ENCODE peak calls at places on chromosomes 16 and 17, in nine cellular contexts. One of them, this sample, is unnamed.

GRCh38 chr16:57007050-57007449 is 17.7 kb downstream of the NLRC5 start:
- DNase-seq in colonic mucosa: no peak
- DNase-seq in GM12891: no peak
- DNase-seq in left lung: no peak
- DNase-seq in HTR-8/SVneo: no peak
- DNase-seq in AML-193: no peak
- DNase-seq in body of pancreas: no peak
- DNase-seq in OCI-M1: no peak
- DNase-seq in lower lobe of right lung: no peak
- DNase-seq in this sample: no peak

GRCh38 chr16:82329504-82330192 is 159.6 kb upstream of the MPHOSPH6 start:
- DNase-seq in colonic mucosa: no peak
- DNase-seq in GM12891: no peak
- DNase-seq in left lung: no peak
- DNase-seq in HTR-8/SVneo: no peak
- DNase-seq in AML-193: no peak
- DNase-seq in body of pancreas: peak
- DNase-seq in OCI-M1: no peak
- DNase-seq in lower lobe of right lung: no peak
- DNase-seq in this sample: no peak

GRCh38 chr17:67054608-67055007 is 10.3 kb downstream of the CACNG1 start:
- DNase-seq in colonic mucosa: no peak
- DNase-seq in GM12891: no peak
- DNase-seq in left lung: no peak
- DNase-seq in HTR-8/SVneo: no peak
- DNase-seq in AML-193: no peak
- DNase-seq in body of pancreas: no peak
- DNase-seq in OCI-M1: no peak
- DNase-seq in lower lobe of right lung: no peak
- DNase-seq in this sample: no peak

GRCh38 chr16:64475627-64476351 is 646.1 kb downstream of the CDH11 start:
- DNase-seq in colonic mucosa: no peak
- DNase-seq in GM12891: no peak
- DNase-seq in left lung: no peak
- DNase-seq in HTR-8/SVneo: no peak
- DNase-seq in AML-193: no peak
- DNase-seq in body of pancreas: no peak
- DNase-seq in OCI-M1: no peak
- DNase-seq in lower lobe of right lung: no peak
- DNase-seq in this sample: no peak

GRCh38 chr17:2837147-2837561 is 40.9 kb downstream of the RAP1GAP2 start:
- DNase-seq in colonic mucosa: no peak
- DNase-seq in GM12891: no peak
- DNase-seq in left lung: no peak
- DNase-seq in HTR-8/SVneo: no peak
- DNase-seq in AML-193: no peak
- DNase-seq in body of pancreas: no peak
- DNase-seq in OCI-M1: no peak
- DNase-seq in lower lobe of right lung: no peak
- DNase-seq in this sample: no peak

GRCh38 chr17:7792611-7793010 is 41.4 kb upstream of the KDM6B start:
- DNase-seq in colonic mucosa: no peak
- DNase-seq in GM12891: no peak
- DNase-seq in left lung: no peak
- DNase-seq in HTR-8/SVneo: no peak
- DNase-seq in AML-193: no peak
- DNase-seq in body of pancreas: no peak
- DNase-seq in OCI-M1: no peak
- DNase-seq in lower lobe of right lung: no peak
- DNase-seq in this sample: no peak

GRCh38 chr17:43405861-43406260 is 7.1 kb downstream of the ARL4D start:
- DNase-seq in colonic mucosa: no peak
- DNase-seq in GM12891: no peak
- DNase-seq in left lung: no peak
- DNase-seq in HTR-8/SVneo: no peak
- DNase-seq in AML-193: no peak
- DNase-seq in body of pancreas: no peak
- DNase-seq in OCI-M1: no peak
- DNase-seq in lower lobe of right lung: no peak
- DNase-seq in this sample: no peak

GRCh38 chr17:78344666-78345065 is 15.2 kb downstream of the SOCS3 start:
- DNase-seq in colonic mucosa: no peak
- DNase-seq in GM12891: no peak
- DNase-seq in left lung: no peak
- DNase-seq in HTR-8/SVneo: no peak
- DNase-seq in AML-193: no peak
- DNase-seq in body of pancreas: no peak
- DNase-seq in OCI-M1: no peak
- DNase-seq in lower lobe of right lung: no peak
- DNase-seq in this sample: no peak

GRCh38 chr16:11402745-11403533 is 57.7 kb downstream of the RMI2 start:
- DNase-seq in colonic mucosa: no peak
- DNase-seq in GM12891: no peak
- DNase-seq in left lung: no peak
- DNase-seq in HTR-8/SVneo: no peak
- DNase-seq in AML-193: no peak
- DNase-seq in body of pancreas: no peak
- DNase-seq in OCI-M1: no peak
- DNase-seq in lower lobe of right lung: no peak
- DNase-seq in this sample: no peak

GRCh38 chr17:42674755-42675347 is 1.9 kb downstream of the PLEKHH3 start:
- DNase-seq in colonic mucosa: no peak
- DNase-seq in GM12891: no peak
- DNase-seq in left lung: no peak
- DNase-seq in HTR-8/SVneo: no peak
- DNase-seq in AML-193: no peak
- DNase-seq in body of pancreas: peak
- DNase-seq in OCI-M1: no peak
- DNase-seq in lower lobe of right lung: no peak
- DNase-seq in this sample: no peak

GRCh38 chr16:88962478-88963152 is 14.4 kb downstream of the CBFA2T3 start:
- DNase-seq in colonic mucosa: no peak
- DNase-seq in GM12891: no peak
- DNase-seq in left lung: peak
- DNase-seq in HTR-8/SVneo: no peak
- DNase-seq in AML-193: no peak
- DNase-seq in body of pancreas: no peak
- DNase-seq in OCI-M1: no peak
- DNase-seq in lower lobe of right lung: peak
- DNase-seq in this sample: no peak